ENCODE peak calls at places on chromosomes 16 and 17, in five cellular contexts. Y, L, R, M and G are unnamed samples.

GRCh38 chr17:3026125-3026855 is 37.1 kb downstream of the OR1D5 start:
- DNase-seq in Y (no peak), L (no peak), R (no peak), M (no peak), G (no peak)

GRCh38 chr16:73064996-73065349 is 17.0 kb upstream of the ZFHX3 start:
- DNase-seq in Y (no peak), L (no peak), R (no peak), M (no peak), G (no peak)

GRCh38 chr16:50735629-50736122 is 6.2 kb upstream of the CYLD start:
- DNase-seq in Y (no peak), L (no peak), R (no peak), M (no peak), G (no peak)

GRCh38 chr17:69478916-69479315 is 64.4 kb downstream of the MAP2K6 start:
- DNase-seq in Y (no peak), L (no peak), R (no peak), M (no peak), G (no peak)

GRCh38 chr17:64506201-64506575 is at the start of gene DDX5:
- DNase-seq in Y (peak; percentile 97), L (peak; percentile 97), R (peak; percentile 97), M (no peak), G (peak; percentile 92)

GRCh38 chr17:350706-351435 is 1.7 kb downstream of the RPH3AL start:
- DNase-seq in Y (peak; percentile 71), L (no peak), R (no peak), M (peak; percentile 77), G (no peak)

GRCh38 chr17:57699751-57700186 is 45.3 kb downstream of the CCDC182 start:
- DNase-seq in Y (peak; percentile 82), L (no peak), R (no peak), M (no peak), G (no peak)

GRCh38 chr16:23423496-23424049 is 29.4 kb downstream of the COG7 start:
- DNase-seq in Y (no peak), L (no peak), R (no peak), M (peak; percentile 97), G (peak; percentile 86)

GRCh38 chr17:75835315-75835987 is 8.8 kb downstream of the UNC13D start:
- DNase-seq in Y (peak; percentile 84), L (no peak), R (peak; percentile 66), M (no peak), G (no peak)

GRCh38 chr16:2786061-2786825 is 1.1 kb downstream of the PRSS33 start:
- DNase-seq in Y (no peak), L (no peak), R (no peak), M (no peak), G (no peak)

GRCh38 chr16:15854061-15854460 is 2.8 kb downstream of the MYH11 start:
- DNase-seq in Y (no peak), L (peak; percentile 24), R (no peak), M (no peak), G (no peak)

GRCh38 chr17:44024853-44025252 is 10.1 kb upstream of the TMEM101 start:
- DNase-seq in Y (peak; percentile 23), L (no peak), R (no peak), M (no peak), G (no peak)

GRCh38 chr16:86836503-86837125 is 258.3 kb downstream of the FOXL1 start:
- DNase-seq in Y (no peak), L (no peak), R (no peak), M (peak; percentile 70), G (peak; percentile 44)

GRCh38 chr16:2516391-2517240 is 2.9 kb downstream of the ATP6V0C start:
- DNase-seq in Y (no peak), L (no peak), R (no peak), M (peak; percentile 15), G (no peak)

GRCh38 chr17:34626141-34626681 is 46.8 kb downstream of the TMEM132E start:
- DNase-seq in Y (no peak), L (no peak), R (peak; percentile 44), M (no peak), G (no peak)

GRCh38 chr17:80297996-80298560 is 37.4 kb downstream of the RNF213 start:
- DNase-seq in Y (no peak), L (no peak), R (no peak), M (no peak), G (no peak)

GRCh38 chr16:23564964-23565363 is 7.4 kb downstream of the UBFD1 start:
- DNase-seq in Y (no peak), L (no peak), R (no peak), M (no peak), G (no peak)

GRCh38 chr17:74738051-74738996 is 1.3 kb downstream of the RAB37 start:
- DNase-seq in Y (no peak), L (peak; percentile 88), R (no peak), M (no peak), G (no peak)

GRCh38 chr16:10852948-10853347 is 24.1 kb upstream of the CIITA start:
- DNase-seq in Y (no peak), L (no peak), R (no peak), M (no peak), G (no peak)

GRCh38 chr17:42107597-42108576 is 4.6 kb downstream of the DHX58 start:
- DNase-seq in Y (peak; percentile 100), L (peak; percentile 94), R (peak; percentile 99), M (peak; percentile 68), G (no peak)

GRCh38 chr17:16491703-16492612 is at the start of gene LRRC75A:
- DNase-seq in Y (peak; percentile 92), L (no peak), R (peak; percentile 75), M (no peak), G (no peak)

GRCh38 chr17:49132699-49133364 is at the start of gene B4GALNT2:
- DNase-seq in Y (peak; percentile 39), L (no peak), R (peak; percentile 64), M (no peak), G (no peak)

GRCh38 chr17:58232707-58233156 is 5.7 kb upstream of the LPO start:
- DNase-seq in Y (no peak), L (no peak), R (peak; percentile 16), M (peak; percentile 94), G (no peak)

GRCh38 chr17:37614391-37614790 is 5.2 kb upstream of the SYNRG start:
- DNase-seq in Y (no peak), L (no peak), R (no peak), M (peak; percentile 96), G (no peak)

GRCh38 chr16:9489823-9490467 is 398.5 kb downstream of the HAPSTR1 start:
- DNase-seq in Y (no peak), L (no peak), R (peak; percentile 12), M (no peak), G (peak; percentile 56)

GRCh38 chr16:82769845-82770244 is 143.1 kb downstream of the CDH13 start:
- DNase-seq in Y (no peak), L (no peak), R (no peak), M (no peak), G (no peak)

GRCh38 chr17:27265333-27265732 is 28.6 kb upstream of the WSB1 start:
- DNase-seq in Y (no peak), L (no peak), R (no peak), M (peak; percentile 92), G (no peak)

GRCh38 chr17:64938925-64939474 is 19.7 kb upstream of the LRRC37A3 start:
- DNase-seq in Y (peak; percentile 62), L (peak; percentile 50), R (peak; percentile 80), M (no peak), G (no peak)

GRCh38 chr16:55495616-55496289 is 13.1 kb upstream of the LPCAT2 start:
- DNase-seq in Y (no peak), L (no peak), R (no peak), M (peak; percentile 94), G (no peak)

GRCh38 chr16:35193956-35194355 is 1734.5 kb downstream of the TP53TG3F start:
- DNase-seq in Y (no peak), L (no peak), R (no peak), M (no peak), G (no peak)

DNA sequence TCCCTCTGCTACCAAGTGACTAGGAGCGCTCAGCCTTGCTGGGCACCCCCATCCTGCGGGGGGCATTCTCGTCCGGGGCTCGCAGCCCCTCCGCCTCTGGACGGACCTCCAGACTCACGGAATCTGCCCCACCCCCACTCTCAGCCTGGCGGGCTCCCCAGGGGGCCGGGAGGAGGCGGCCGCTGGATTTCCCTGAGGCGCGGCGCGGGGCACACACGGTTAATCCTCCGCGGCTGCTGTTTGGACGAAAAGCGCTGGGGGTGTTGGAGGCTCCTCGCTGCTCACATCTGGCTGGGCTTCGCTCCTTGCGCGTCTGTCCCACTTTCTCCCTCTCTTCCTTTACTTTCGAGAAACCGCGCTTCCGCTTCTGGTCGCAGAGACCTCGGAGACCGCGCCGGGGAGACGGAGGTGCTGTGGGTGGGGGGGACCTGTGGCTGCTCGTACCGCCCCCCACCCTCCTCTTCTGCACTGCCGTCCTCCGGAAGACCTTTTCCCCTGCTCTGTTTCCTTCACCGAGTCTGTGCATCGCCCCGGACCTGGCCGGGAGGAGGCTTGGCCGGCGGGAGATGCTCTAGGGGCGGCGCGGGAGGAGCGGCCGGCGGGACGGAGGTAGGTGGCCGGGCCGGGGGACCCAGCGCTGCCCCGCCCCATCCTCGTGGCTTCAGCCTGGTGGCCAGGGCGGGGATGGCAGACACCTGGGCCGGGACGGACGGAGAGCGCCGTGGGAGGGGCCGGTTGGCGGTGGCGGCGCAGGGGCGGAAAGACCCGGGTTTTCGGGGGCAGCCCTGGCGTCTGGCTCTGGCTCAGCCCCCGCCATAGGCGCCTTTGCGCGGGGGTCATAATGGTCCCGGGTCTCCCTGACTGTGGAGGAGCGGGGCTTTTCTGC is at the start of gene C1QTNF1:
- DNase-seq in Y (peak; percentile 95), L (no peak), R (peak; percentile 70), M (no peak), G (no peak)
- TF ChIP-seq CTCF in Y (peak; percentile 40), L (no peak), R (peak; percentile 24), M (peak; percentile 40), G (peak; percentile 14)

DNA sequence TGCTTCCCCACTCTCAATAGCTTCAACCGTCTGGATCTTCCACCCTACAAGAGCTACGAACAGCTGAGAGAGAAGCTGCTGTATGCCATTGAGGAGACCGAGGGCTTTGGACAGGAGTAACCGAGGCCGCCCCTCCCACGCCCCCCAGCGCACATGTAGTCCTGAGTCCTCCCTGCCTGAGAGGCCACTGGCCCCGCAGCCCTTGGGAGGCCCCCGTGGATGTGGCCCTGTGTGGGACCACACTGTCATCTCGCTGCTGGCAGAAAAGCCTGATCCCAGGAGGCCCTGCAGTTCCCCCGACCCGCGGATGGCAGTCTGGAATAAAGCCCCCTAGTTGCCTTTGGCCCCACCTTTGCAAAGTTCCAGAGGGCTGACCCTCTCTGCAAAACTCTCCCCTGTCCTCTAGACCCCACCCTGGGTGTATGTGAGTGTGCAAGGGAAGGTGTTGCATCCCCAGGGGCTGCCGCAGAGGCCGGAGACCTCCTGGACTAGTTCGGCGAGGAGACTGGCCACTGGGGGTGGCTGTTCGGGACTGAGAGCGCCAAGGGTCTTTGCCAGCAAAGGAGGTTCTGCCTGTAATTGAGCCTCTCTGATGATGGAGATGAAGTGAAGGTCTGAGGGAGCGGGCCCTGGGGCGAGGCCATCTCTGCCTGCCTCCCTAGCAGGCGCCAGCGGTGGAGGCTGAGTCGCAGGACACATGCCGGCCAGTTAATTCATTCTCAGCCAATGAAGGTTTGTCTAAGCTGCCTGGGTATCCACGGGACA is 11.1 kb upstream of the CLEC18A start:
- DNase-seq in Y (no peak), L (no peak), R (no peak), M (no peak), G (no peak)
- TF ChIP-seq CTCF in Y (no peak), L (no peak), R (no peak), M (no peak), G (no peak)

GRCh38 chr16:53945996-53946395 is 242.0 kb downstream of the FTO start:
- DNase-seq in Y (peak; percentile 22), L (peak; percentile 10), R (no peak), M (peak; percentile 59), G (peak; percentile 9)
- TF ChIP-seq CTCF in Y (peak; percentile 80), L (peak; percentile 77), R (peak; percentile 60), M (peak; percentile 70), G (peak; percentile 79)

GRCh38 chr17:28712037-28712704 is 483 bp upstream of the PROCA1 start:
- DNase-seq in Y (no peak), L (peak; percentile 27), R (peak; percentile 68), M (no peak), G (no peak)
- TF ChIP-seq CTCF in Y (no peak), L (peak; percentile 31), R (no peak), M (no peak), G (no peak)